ENCODE peak calls at places on chromosomes 4 and X, in six cellular contexts. X, Y, V, E, W and U are unnamed samples.

GRCh38 chr4:110364911-110365520 is 110.9 kb upstream of the ENPEP start:
- DNase-seq in Y (no peak), X (peak), V (no peak), E (no peak), W (no peak), U (no peak)

GRCh38 chr4:182840108-182840507 is 77.1 kb downstream of the DCTD start:
- DNase-seq in X (no peak), V (no peak), E (no peak), Y (no peak), W (no peak), U (no peak)

GRCh38 chrX:110557864-110558263 is 199.2 kb downstream of the RTL9 start:
- DNase-seq in X (no peak), V (no peak), W (no peak), E (no peak), Y (no peak), U (no peak)

GRCh38 chr4:165079476-165079875 is 25.8 kb downstream of the TRIM75 start:
- DNase-seq in E (no peak), X (no peak), W (peak), Y (peak), V (peak), U (no peak)

GRCh38 chr4:76984127-76984526 is 34.6 kb downstream of the SEPTIN11 start:
- DNase-seq in W (no peak), X (peak), V (peak), E (peak), Y (no peak), U (peak)

GRCh38 chrX:40845331-40845911 is 110.1 kb upstream of the MED14 start:
- DNase-seq in V (no peak), W (no peak), Y (peak), E (no peak), X (peak), U (peak)

GRCh38 chr4:10461850-10462400 is 4.7 kb upstream of the ZNF518B start:
- DNase-seq in V (no peak), X (no peak), E (no peak), Y (no peak), W (no peak), U (no peak)

GRCh38 chr4:87977521-87978278 is 2.2 kb downstream of the SPP1 start:
- DNase-seq in Y (no peak), X (no peak), E (no peak), V (no peak), W (no peak), U (no peak)

GRCh38 chr4:141898336-141898735 is 262.0 kb downstream of the IL15 start:
- DNase-seq in Y (no peak), X (peak), V (no peak), E (no peak), W (no peak), U (no peak)

GRCh38 chrX:129726307-129727111 is 12.3 kb upstream of the XPNPEP2 start:
- DNase-seq in W (peak), V (no peak), E (no peak), X (peak), Y (peak), U (peak)

GRCh38 chrX:106178826-106179225 is 10.7 kb downstream of the PWWP3B start:
- DNase-seq in V (no peak), X (no peak), E (no peak), Y (no peak), W (no peak), U (no peak)
- TF ChIP-seq CTCF in V (no peak), X (no peak), E (no peak), Y (peak), W (no peak), U (no peak)

GRCh38 chr4:71540749-71541269 is 202.0 kb downstream of the SLC4A4 start:
- DNase-seq in X (peak), V (no peak), E (no peak), W (no peak), Y (no peak), U (no peak)
- TF ChIP-seq CTCF in X (peak), V (no peak), E (no peak), W (no peak), Y (peak), U (peak)

GRCh38 chr4:8440491-8441311 is at the start of the genes ACOX3 and TRMT44:
- DNase-seq in W (peak), Y (peak), X (peak), V (peak), E (peak), U (peak)
- TF ChIP-seq CTCF in W (no peak), Y (no peak), X (no peak), V (no peak), E (no peak), U (no peak)

GRCh38 chrX:131792789-131793462 is 230.2 kb upstream of the STK26 start:
- DNase-seq in W (peak), Y (no peak), X (peak), E (no peak), V (peak), U (peak)
- TF ChIP-seq CTCF in W (no peak), Y (no peak), X (no peak), E (no peak), V (peak), U (peak)

GRCh38 chr4:42453612-42454011 is 56.3 kb downstream of the SHISA3 start:
- DNase-seq in E (no peak), X (no peak), W (no peak), V (no peak), Y (no peak), U (no peak)

GRCh38 chr4:42454755-42455154 is 57.5 kb downstream of the SHISA3 start:
- DNase-seq in E (no peak), Y (no peak), V (no peak), W (no peak), X (no peak), U (no peak)

GRCh38 chr4:42460043-42460442 is 62.8 kb downstream of the SHISA3 start:
- DNase-seq in Y (no peak), W (no peak), V (peak), E (peak), X (no peak), U (no peak)

GRCh38 chr4:42452823-42453222 is 55.5 kb downstream of the SHISA3 start:
- DNase-seq in X (no peak), E (no peak), V (no peak), W (no peak), Y (no peak), U (no peak)

GRCh38 chr4:42458686-42459085 is 61.4 kb downstream of the SHISA3 start:
- DNase-seq in W (no peak), E (no peak), V (no peak), X (no peak), Y (no peak), U (no peak)
- TF ChIP-seq CTCF in W (no peak), E (no peak), V (no peak), X (no peak), Y (no peak), U (no peak)

DNA sequence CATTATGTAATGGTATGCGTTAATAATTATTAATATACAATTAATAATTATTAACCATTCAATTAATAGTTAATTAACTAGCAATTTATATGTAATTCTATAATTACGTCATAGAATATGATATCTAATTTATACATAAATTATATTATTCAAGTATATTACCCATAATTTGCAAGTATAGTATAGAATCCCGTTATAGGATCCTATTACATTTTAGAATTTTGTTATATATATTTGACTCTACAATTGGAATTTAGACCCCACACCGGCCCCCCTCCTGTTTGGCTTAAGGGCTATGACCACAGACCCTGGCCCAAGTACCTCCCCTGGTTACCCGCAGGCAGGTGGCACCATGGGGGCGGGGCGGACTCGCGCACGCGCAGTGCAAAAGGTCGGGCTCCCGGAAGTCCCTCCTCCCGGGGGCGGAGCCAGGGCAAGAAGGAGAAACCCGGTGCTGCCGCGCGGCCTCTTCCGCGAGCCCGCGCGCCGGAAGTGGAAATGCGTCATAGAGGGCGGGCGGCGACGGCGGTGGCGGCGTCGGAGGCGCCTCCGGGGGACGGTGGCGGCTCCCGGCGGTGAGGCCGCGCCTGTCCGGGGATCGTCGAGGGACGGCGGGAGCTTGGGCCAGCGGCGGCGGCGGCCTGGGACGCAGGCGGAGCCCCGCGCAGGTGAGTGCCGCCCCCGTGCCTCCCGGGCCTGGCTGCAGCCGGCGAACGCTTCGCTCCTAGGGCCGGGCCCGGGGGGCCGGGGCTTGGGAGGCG is at the start of gene AKAP17A:
- DNase-seq in W (peak), Y (peak), E (peak), V (peak), X (peak), U (peak)
- TF ChIP-seq CTCF in W (no peak), Y (no peak), E (peak), V (peak), X (no peak), U (no peak)

DNA sequence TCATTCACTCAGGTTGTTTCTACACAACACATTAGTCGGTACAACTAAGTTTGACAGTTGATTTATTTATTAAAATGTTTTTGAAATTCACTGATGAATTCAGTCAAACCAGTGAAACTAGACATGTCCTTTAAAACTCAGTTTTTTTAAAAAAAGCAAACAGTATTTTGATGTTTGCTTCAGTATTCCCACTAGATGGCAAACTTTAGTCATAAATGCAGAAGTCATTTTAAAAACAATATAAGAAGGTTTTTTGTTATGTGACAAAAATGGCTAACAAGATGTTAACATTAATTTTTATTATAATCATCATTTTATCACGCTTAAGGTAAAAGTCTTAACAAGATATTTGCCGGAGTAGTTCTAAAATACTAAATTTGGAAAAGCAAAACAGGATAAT is 1337.8 kb upstream of the DIAPH2 start:
- DNase-seq in X (no peak), W (no peak), E (no peak), V (peak), Y (no peak), U (no peak)
- TF ChIP-seq CTCF in X (no peak), W (no peak), E (no peak), V (peak), Y (no peak), U (peak)

DNA sequence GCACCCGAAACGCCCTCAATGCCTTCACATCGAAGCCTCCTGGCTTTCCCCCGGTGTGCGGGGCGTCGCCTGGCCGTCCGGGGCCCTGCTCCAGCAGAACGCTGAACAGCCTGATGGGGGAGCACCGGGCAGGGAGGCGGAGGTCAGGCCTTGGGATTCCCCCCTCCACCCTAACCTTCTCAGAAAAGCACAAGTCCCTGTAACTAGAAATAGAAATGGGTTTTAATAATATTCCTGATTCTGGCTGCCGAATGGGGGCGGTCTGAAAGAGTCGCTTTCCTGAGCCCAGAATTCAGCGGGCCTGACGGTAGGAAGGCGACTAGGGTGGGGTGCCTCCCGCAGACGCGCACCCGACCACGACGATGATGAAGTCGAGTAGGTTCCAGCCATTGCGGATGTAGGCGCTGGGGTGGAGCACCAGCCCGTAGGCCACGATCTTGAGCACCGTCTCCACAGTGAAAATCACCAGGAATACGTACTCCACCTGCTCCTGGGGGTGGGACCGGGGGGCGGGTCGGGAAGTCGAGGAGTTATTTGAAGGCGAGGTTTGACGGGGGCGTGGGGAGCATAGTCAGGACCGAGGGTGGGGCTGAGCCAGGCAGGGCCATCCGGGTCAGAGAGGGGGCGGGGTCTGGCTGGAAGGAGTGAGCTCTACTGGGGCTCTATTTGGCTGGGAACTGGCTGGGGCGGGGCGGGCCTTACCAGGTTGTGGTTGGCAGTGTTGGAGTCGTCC is 2.5 kb downstream of the CACNA1F start:
- DNase-seq in Y (peak), W (peak), E (peak), V (peak), X (no peak), U (no peak)
- TF ChIP-seq CTCF in Y (peak), W (no peak), E (peak), V (peak), X (no peak), U (no peak)